ENCODE peak calls at places on chromosomes 4 and X, in four cellular contexts. P, X, W and E are unnamed samples.
A peak's percentile ranks its signal among the peaks of the same experiment; 100 is the strongest.

GRCh38 chrX:104486691-104487090 is 79.3 kb upstream of the IL1RAPL2 start:
- DNase-seq in P (no peak), X (no peak), W (no peak), E (no peak)

GRCh38 chr4:72568959-72569718 is at the start of gene ADAMTS3:
- DNase-seq in X (no peak), P (peak; percentile 6), W (no peak), E (no peak)

GRCh38 chr4:86302242-86302641 is 57.6 kb downstream of the MAPK10 start:
- DNase-seq in P (peak; percentile 95), X (no peak), W (no peak), E (peak; percentile 10)

GRCh38 chrX:3143043-3143799 is 102.0 kb downstream of the ARSF start:
- DNase-seq in W (no peak), P (no peak), X (no peak), E (no peak)

GRCh38 chr4:55906999-55907398 is 41.7 kb upstream of the CEP135 start:
- DNase-seq in W (no peak), X (peak; percentile 15), P (no peak), E (no peak)

GRCh38 chr4:116016201-116016600 is 902.8 kb upstream of the NDST4 start:
- DNase-seq in W (no peak), P (peak; percentile 5), X (no peak), E (no peak)

GRCh38 chr4:2871911-2872310 is 28.3 kb downstream of the ADD1 start:
- DNase-seq in W (no peak), P (no peak), X (no peak), E (no peak)

GRCh38 chr4:10086506-10087120 is 30.0 kb downstream of the WDR1 start:
- DNase-seq in X (no peak), W (no peak), P (no peak), E (no peak)

GRCh38 chrX:42247241-42247640 is 323.9 kb upstream of the CASK start:
- DNase-seq in W (no peak), P (no peak), X (no peak), E (no peak)

GRCh38 chr4:1511441-1512041 is 105.3 kb upstream of the NKX1-1 start:
- DNase-seq in P (no peak), X (peak; percentile 80), W (no peak), E (peak; percentile 19)

GRCh38 chr4:47155907-47156306 is 124.5 kb downstream of the GABRB1 start:
- DNase-seq in W (no peak), P (no peak), X (no peak), E (no peak)

GRCh38 chrX:11756354-11757318 is 1.4 kb upstream of the MSL3 start:
- DNase-seq in P (no peak), W (no peak), X (no peak), E (no peak)

GRCh38 chr4:37946503-37947179 is 13.6 kb upstream of the PTTG2 start:
- DNase-seq in P (no peak), X (no peak), W (no peak), E (no peak)

GRCh38 chr4:4228356-4228668 is 1.6 kb upstream of the OTOP1 start:
- DNase-seq in X (no peak), P (no peak), W (no peak), E (no peak)

GRCh38 chr4:7506119-7506518 is 71.4 kb upstream of the PSAPL1 start:
- DNase-seq in P (peak; percentile 28), W (no peak), X (no peak), E (no peak)

GRCh38 chr4:70958681-70959080 is 34.8 kb upstream of the DCK start:
- DNase-seq in W (no peak), P (no peak), X (no peak), E (no peak)

GRCh38 chr4:726235-726787 is 20.7 kb downstream of the PCGF3 start:
- DNase-seq in X (no peak), P (no peak), W (no peak), E (no peak)

GRCh38 chr4:48902266-48902665 is 4.3 kb downstream of the OCIAD2 start:
- DNase-seq in P (peak; percentile 31), X (no peak), W (no peak), E (peak; percentile 17)

GRCh38 chrX:128460835-128461234 is 408.6 kb upstream of the ACTRT1 start:
- DNase-seq in P (no peak), W (no peak), X (no peak), E (peak; percentile 46)